ENCODE peak calls at places on chromosomes 7 and 10, in ten cellular contexts. C is OCI-LY7, M is kidney, F is IMR-90, Y is ovary, Q is transverse colon, T is GM23338, D is right atrium auricular region, X is fibroblast of the aortic adventitia, H is adrenal gland. R is an unnamed sample.
A peak's percentile ranks its signal among the peaks of the same experiment; 100 is the strongest.

GRCh38 chr10:71534552-71535158 is 137.9 kb downstream of the CDH23 start:
- DNase-seq in T (no peak), D (no peak), Q (no peak), F (no peak), X (no peak), Y (no peak), M (no peak), H (peak; percentile 27), C (no peak), R (peak; percentile 13)

GRCh38 chr7:131108212-131108980 is 219.3 kb upstream of the MKLN1 start:
- DNase-seq in M (peak; percentile 88), X (peak; percentile 59), Y (no peak), H (no peak), T (no peak), C (peak; percentile 35), F (peak; percentile 21), Q (peak; percentile 19), D (no peak), R (peak; percentile 52)

GRCh38 chr10:71302451-71302850 is 16.6 kb upstream of the SLC29A3 start:
- DNase-seq in T (no peak), D (no peak), Q (no peak), M (peak; percentile 59), Y (no peak), F (no peak), C (no peak), H (no peak), X (no peak), R (no peak)

GRCh38 chr10:43196981-43197833 is 59.0 kb downstream of the CSGALNACT2 start:
- DNase-seq in Y (peak; percentile 13), Q (no peak), D (peak; percentile 43), M (peak; percentile 63), T (no peak), C (no peak), F (no peak), X (no peak), H (no peak), R (no peak)

GRCh38 chr10:112446855-112447691 is at the start of the genes VTI1A and ZDHHC6:
- DNase-seq in M (peak; percentile 91), T (peak; percentile 90), F (peak; percentile 84), H (peak; percentile 87), Y (peak; percentile 89), D (peak; percentile 82), C (peak; percentile 88), Q (peak; percentile 88), X (peak; percentile 88), R (peak; percentile 86)

GRCh38 chr7:153193144-153193595 is 433.6 kb downstream of the ACTR3B start:
- DNase-seq in M (no peak), H (peak; percentile 4), T (peak; percentile 71), F (no peak), Y (no peak), C (peak; percentile 12), X (no peak), Q (peak; percentile 9), D (no peak), R (no peak)

GRCh38 chr10:118047363-118047719 is 600 bp upstream of the RAB11FIP2 start:
- DNase-seq in T (no peak), C (no peak), D (no peak), F (no peak), Q (no peak), X (no peak), M (peak; percentile 59), H (peak; percentile 37), Y (peak; percentile 47), R (no peak)

GRCh38 chr7:99772565-99772964 is 11.4 kb downstream of the CYP3A4 start:
- DNase-seq in Y (no peak), H (no peak), X (no peak), F (no peak), M (no peak), Q (peak; percentile 57), T (no peak), D (no peak), C (no peak), R (no peak)

GRCh38 chr7:41816111-41816510 is 113.2 kb upstream of the INHBA start:
- DNase-seq in D (no peak), M (no peak), F (no peak), T (no peak), Q (no peak), C (no peak), X (no peak), Y (no peak), H (no peak), R (peak; percentile 68)

DNA sequence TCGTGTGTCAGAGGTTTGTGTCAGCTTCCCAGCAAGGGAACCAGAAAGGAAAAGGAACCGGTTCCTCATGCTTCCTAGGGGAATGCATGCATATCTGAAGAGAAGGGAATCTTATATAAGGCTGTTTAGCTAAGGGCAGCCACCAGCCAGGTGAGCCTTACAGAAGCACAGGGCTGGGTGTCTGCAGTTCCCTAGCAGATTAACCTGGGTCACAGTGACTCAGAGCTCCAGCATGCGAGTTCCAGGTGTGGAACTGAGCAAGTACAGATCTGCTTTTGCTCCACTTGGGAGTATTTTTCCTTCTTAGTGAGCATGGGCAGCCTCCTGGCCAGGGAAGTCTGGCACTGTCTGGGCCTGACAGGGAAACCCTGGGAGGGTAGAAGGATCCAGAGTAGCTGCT is 957 bp upstream of the ANKRD2 start:
- DNase-seq in H (no peak), C (no peak), Q (no peak), F (no peak), X (no peak), T (no peak), Y (no peak), D (no peak), M (peak; percentile 84), R (no peak)
- H3K4me3 ChIP-seq in H (no peak overlapping the region), C (no peak overlapping the region), Q (no peak overlapping the region), F (no peak overlapping the region), X (no peak overlapping the region), T (no peak overlapping the region), Y (no peak overlapping the region), D (no peak overlapping the region), M (no peak overlapping the region), R (no peak overlapping the region)

DNA sequence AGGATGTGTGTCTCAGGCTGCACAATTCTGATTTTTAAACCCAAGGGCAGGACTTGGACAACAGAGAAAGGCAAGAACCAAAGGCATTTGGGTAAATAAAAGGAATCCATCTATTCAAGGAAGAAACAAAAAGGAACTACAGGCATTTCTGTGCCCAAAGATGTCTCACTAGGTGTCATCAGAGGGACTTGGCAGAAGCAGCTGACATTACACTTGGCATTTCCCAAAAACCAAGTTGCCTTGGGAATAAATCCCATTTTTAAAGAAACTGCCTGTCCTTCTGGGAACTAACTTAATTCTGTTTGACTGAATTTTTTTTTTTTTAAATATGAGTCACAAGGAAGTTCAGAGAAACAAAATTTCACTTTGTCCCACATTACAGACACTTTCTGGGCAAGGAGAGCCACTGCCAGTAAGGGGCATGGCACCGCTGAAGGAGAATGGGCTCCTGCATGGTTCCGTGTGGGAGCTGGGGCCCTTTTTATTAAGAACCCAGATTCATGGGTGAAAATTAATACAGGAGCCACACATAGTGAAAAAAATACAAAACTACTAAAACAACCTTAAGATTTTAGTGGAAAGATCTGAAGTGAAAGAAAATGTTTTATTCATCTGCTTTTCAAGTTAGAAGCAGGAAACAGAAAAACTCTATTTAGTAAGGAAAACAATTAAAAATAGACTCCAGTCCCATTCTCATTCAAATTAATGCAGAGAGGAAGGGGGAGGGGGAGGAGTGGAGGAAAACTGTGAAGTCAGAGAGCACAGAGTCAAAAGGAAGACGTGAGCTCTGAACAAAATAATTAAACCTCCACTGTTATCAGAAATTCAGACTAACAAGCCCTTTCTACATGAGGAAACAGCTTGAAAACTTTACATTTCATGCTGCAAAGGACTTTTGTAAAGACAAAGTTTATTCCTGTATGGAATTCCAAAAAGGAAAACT is 118.4 kb upstream of the PDLIM1 start:
- DNase-seq in F (no peak), D (peak; percentile 54), T (peak; percentile 85), C (no peak), Q (no peak), H (peak; percentile 59), M (peak; percentile 75), X (no peak), Y (no peak), R (no peak)
- H3K4me3 ChIP-seq in F (no peak overlapping the region), D (no peak overlapping the region), T (peak overlapping the region; percentile 34), C (no peak overlapping the region), Q (no peak overlapping the region), H (no peak overlapping the region), M (no peak overlapping the region), X (no peak overlapping the region), Y (no peak overlapping the region), R (no peak overlapping the region)

DNA sequence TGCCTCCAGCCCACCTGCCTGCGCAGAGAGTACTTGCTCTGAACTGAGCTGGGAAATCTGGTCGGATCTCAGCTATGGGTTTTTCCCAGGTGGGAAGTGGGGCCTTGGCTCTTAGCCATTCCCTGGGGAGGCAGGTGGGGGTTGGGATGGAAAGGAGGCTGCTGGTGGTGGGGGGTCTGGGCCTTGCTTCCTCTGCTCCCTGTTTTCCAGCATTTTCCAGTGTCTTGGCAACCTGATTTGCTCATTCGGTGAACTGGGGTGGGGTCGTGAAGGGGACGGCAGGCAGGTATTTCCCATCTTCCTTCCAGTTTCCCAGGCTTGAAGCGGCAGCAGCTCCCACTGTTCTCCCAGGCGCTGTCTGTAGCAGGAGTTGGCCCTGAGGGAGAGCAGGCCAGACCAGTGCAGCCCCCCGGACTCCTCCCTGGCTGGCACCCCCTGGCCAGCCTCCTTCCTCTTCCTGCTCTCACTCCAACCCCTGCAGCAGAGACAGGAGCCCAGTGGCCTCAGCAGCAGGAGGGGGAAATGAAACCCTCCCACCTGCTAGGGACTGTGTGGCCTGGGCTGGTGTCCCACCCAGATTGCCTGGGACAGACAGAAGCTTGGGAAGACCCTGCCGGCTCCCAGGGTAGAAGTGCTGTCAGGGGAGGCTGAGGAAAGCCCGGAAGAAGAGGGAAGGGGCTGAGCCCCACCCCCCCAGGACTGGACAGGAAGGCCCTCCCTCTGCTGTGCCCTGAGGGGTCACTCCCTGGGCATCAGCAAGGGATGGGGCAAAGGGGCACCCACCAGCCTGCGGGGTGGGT is 6.6 kb downstream of the TRIM8 start:
- DNase-seq in M (peak; percentile 82), Y (no peak), C (peak; percentile 66), Q (no peak), D (no peak), F (no peak), X (no peak), T (no peak), H (no peak), R (no peak)
- H3K4me3 ChIP-seq in M (no peak overlapping the region), Y (no peak overlapping the region), C (peak overlapping the region; percentile 84), Q (no peak overlapping the region), D (no peak overlapping the region), F (no peak overlapping the region), X (peak overlapping the region; percentile 28), T (no peak overlapping the region), H (no peak overlapping the region), R (no peak overlapping the region)

GRCh38 chr10:131219955-131220489 is 91.5 kb downstream of the TCERG1L start:
- DNase-seq in M (peak; percentile 52), Q (no peak), C (no peak), F (no peak), Y (no peak), D (no peak), T (no peak), H (no peak), X (no peak), R (no peak)
- H3K4me3 ChIP-seq in M (no peak overlapping the region), Q (no peak overlapping the region), C (no peak overlapping the region), F (no peak overlapping the region), Y (no peak overlapping the region), D (no peak overlapping the region), T (no peak overlapping the region), H (no peak overlapping the region), X (no peak overlapping the region), R (no peak overlapping the region)